ENCODE peak calls at places on chromosomes 13 and 19, in nine cellular contexts. V is PC-3, H is hepatocyte, S is astrocyte of the cerebellum, G is astrocyte of the spinal cord, J is fibroblast of pulmonary artery, B is BE2C, P is stomach, W is neural progenitor cell. I is an unnamed sample.

GRCh38 chr13:47672982-47673670 is 327.9 kb downstream of the SUCLA2 start:
- DNase-seq in V (peak), H (peak), S (peak), G (peak), J (peak), B (no peak), P (no peak), W (no peak), I (peak)

GRCh38 chr13:40941581-40941980 is 77.5 kb downstream of the ELF1 start:
- DNase-seq in V (no peak), H (no peak), S (no peak), G (no peak), J (no peak), B (no peak), P (no peak), W (no peak), I (no peak)

GRCh38 chr19:50928841-50929240 is 17.6 kb upstream of the KLK4 start:
- DNase-seq in V (peak), H (no peak), S (no peak), G (no peak), J (no peak), B (no peak), P (no peak), W (no peak), I (no peak)

GRCh38 chr19:11018179-11018578 is 57.3 kb downstream of the SMARCA4 start:
- DNase-seq in V (no peak), H (peak), S (no peak), G (no peak), J (no peak), B (no peak), P (no peak), W (no peak), I (peak)

GRCh38 chr13:76016799-76017198 is 380.7 kb downstream of the LMO7 start:
- DNase-seq in V (peak), H (peak), S (no peak), G (peak), J (peak), B (peak), P (no peak), W (peak), I (peak)

GRCh38 chr19:48477067-48477685 is 8.0 kb downstream of the CYTH2 start:
- DNase-seq in V (no peak), H (no peak), S (no peak), G (no peak), J (no peak), B (no peak), P (no peak), W (no peak), I (no peak)

GRCh38 chr19:7554990-7555864 is 19.7 kb downstream of the PNPLA6 start:
- DNase-seq in V (no peak), H (no peak), S (no peak), G (no peak), J (no peak), B (peak), P (no peak), W (peak), I (no peak)

GRCh38 chr19:2251577-2252480 is 2.7 kb downstream of the AMH start:
- DNase-seq in V (no peak), H (no peak), S (no peak), G (no peak), J (no peak), B (peak), P (no peak), W (no peak), I (no peak)

GRCh38 chr19:18503971-18504885 is 17.6 kb downstream of the ELL start:
- DNase-seq in V (peak), H (peak), S (no peak), G (no peak), J (no peak), B (no peak), P (peak), W (no peak), I (no peak)

GRCh38 chr19:19420570-19421301 is 15.3 kb downstream of the GATAD2A start:
- DNase-seq in V (peak), H (no peak), S (peak), G (no peak), J (no peak), B (no peak), P (no peak), W (no peak), I (no peak)

GRCh38 chr13:28100149-28101121 is at the start of gene FLT3:
- DNase-seq in V (peak), H (peak), S (no peak), G (peak), J (peak), B (peak), P (peak), W (peak), I (peak)

GRCh38 chr19:20612711-20613316 is 47.2 kb upstream of the ZNF737 start:
- DNase-seq in V (no peak), H (no peak), S (no peak), G (no peak), J (no peak), B (no peak), P (no peak), W (no peak), I (no peak)

GRCh38 chr19:38399537-38399936 is 3.4 kb upstream of the FAM98C start:
- DNase-seq in V (no peak), H (no peak), S (no peak), G (no peak), J (no peak), B (no peak), P (no peak), W (no peak), I (no peak)

GRCh38 chr13:44921478-44921877 is 67.8 kb downstream of the NUFIP1 start:
- DNase-seq in V (no peak), H (no peak), S (no peak), G (no peak), J (no peak), B (no peak), P (no peak), W (peak), I (no peak)

GRCh38 chr19:35533201-35533821 is at the start of gene GAPDHS:
- DNase-seq in V (no peak), H (no peak), S (no peak), G (no peak), J (no peak), B (no peak), P (no peak), W (no peak), I (no peak)

GRCh38 chr13:113411216-113412023 is 41.9 kb downstream of the ADPRHL1 start:
- DNase-seq in V (peak), H (peak), S (peak), G (peak), J (peak), B (no peak), P (no peak), W (peak), I (peak)

GRCh38 chr13:99442273-99442895 is 58.9 kb upstream of the TM9SF2 start:
- DNase-seq in V (peak), H (peak), S (peak), G (peak), J (peak), B (peak), P (peak), W (peak), I (peak)

GRCh38 chr13:96075953-96076543 is 13.9 kb upstream of the HS6ST3 start:
- DNase-seq in V (peak), H (peak), S (no peak), G (peak), J (peak), B (no peak), P (no peak), W (no peak), I (peak)

GRCh38 chr19:3632098-3632497 is 5.5 kb upstream of the CACTIN start:
- DNase-seq in V (no peak), H (no peak), S (no peak), G (no peak), J (no peak), B (no peak), P (no peak), W (no peak), I (no peak)

GRCh38 chr19:3634496-3635045 is 8.0 kb upstream of the CACTIN start:
- DNase-seq in V (no peak), H (no peak), S (no peak), G (no peak), J (no peak), B (no peak), P (no peak), W (no peak), I (no peak)

GRCh38 chr19:3633559-3633988 is 7.0 kb upstream of the CACTIN start:
- DNase-seq in V (no peak), H (no peak), S (no peak), G (no peak), J (no peak), B (no peak), P (no peak), W (no peak), I (no peak)

GRCh38 chr19:3632739-3633558 is 6.4 kb upstream of the CACTIN start:
- DNase-seq in V (no peak), H (no peak), S (no peak), G (no peak), J (no peak), B (no peak), P (no peak), W (no peak), I (no peak)

GRCh38 chr19:3631053-3631861 is 4.7 kb upstream of the CACTIN start:
- DNase-seq in V (no peak), H (no peak), S (no peak), G (no peak), J (no peak), B (no peak), P (no peak), W (no peak), I (no peak)
- H3K4me3 ChIP-seq in V (no peak), H (no peak), S (no peak), G (no peak), J (no peak), B (no peak), P (no peak), W (no peak), I (no peak)

DNA sequence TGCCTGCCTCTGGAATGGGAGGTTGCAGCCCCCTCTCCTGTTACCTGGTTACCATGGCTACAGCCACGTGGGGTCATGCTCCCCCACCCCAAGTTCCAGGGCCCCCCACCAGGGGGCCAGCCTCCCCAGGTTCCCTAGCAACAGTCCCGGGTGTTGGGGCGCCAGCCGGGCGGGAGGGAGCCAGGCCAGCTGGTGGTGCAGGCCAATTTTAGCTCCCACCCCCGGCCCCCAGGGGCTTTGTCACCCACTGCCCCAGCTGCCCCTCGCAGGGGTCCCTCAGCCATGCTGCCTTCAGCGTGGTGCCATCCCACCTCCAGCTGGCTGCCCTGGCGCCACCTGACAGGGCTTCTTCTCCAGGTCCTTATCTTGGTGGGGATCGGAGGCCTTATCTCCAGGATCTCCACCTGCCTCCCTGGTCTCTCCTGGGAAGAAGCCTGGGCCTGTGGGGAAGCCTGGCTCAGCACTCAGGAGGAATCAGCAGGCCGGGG is 3.0 kb downstream of the MARK4 start:
- DNase-seq in V (no peak), H (no peak), S (no peak), G (no peak), J (no peak), B (peak), P (no peak), W (no peak), I (no peak)
- TF ChIP-seq CTCF in V (peak), H (no peak), S (peak), G (peak), J (peak), B (peak), P (no peak), W (peak), I (peak)

GRCh38 chr13:24923305-24923640 is 159.3 kb downstream of the RNF17 start:
- DNase-seq in V (peak), H (peak), S (peak), G (peak), J (peak), B (no peak), P (no peak), W (no peak), I (no peak)

GRCh38 chr13:24916464-24916863 is 152.5 kb downstream of the RNF17 start:
- DNase-seq in V (no peak), H (no peak), S (no peak), G (no peak), J (no peak), B (no peak), P (no peak), W (no peak), I (no peak)

GRCh38 chr13:24922390-24923304 is 158.7 kb downstream of the RNF17 start:
- DNase-seq in V (peak), H (peak), S (peak), G (peak), J (peak), B (peak), P (peak), W (peak), I (peak)

GRCh38 chr13:24921881-24922280 is 157.9 kb downstream of the RNF17 start:
- DNase-seq in V (no peak), H (no peak), S (no peak), G (no peak), J (no peak), B (no peak), P (no peak), W (no peak), I (no peak)

GRCh38 chr13:24921003-24921402 is 157.0 kb downstream of the RNF17 start:
- DNase-seq in V (peak), H (no peak), S (no peak), G (no peak), J (no peak), B (no peak), P (no peak), W (no peak), I (no peak)
- H3K4me3 ChIP-seq in V (peak), H (no peak), S (no peak), G (no peak), J (no peak), B (no peak), P (no peak), W (no peak), I (no peak)

GRCh38 chr19:56377105-56377924 is 16.0 kb downstream of the ZNF582 start:
- DNase-seq in V (peak), H (no peak), S (no peak), G (no peak), J (no peak), B (no peak), P (no peak), W (no peak), I (no peak)
- TF ChIP-seq CTCF in V (no peak), H (no peak), S (no peak), G (no peak), J (no peak), B (no peak), P (no peak), W (no peak), I (no peak)

I was measured in epithelial cell of esophagus.